ENCODE peak calls at places on chromosome 9, in five cellular contexts. O is glutamatergic neuron, I is progenitor cell of endocrine pancreas, T is nephron progenitor cell, C is GM12864. A is an unnamed sample.

GRCh38 chr9:109232449-109232848 is 65.4 kb upstream of the FRRS1L start:
- DNase-seq in O (no peak), I (no peak), T (no peak), C (no peak), A (no peak)

GRCh38 chr9:111627260-111627963 is 3.7 kb upstream of the DNAJC25 start:
- DNase-seq in I (no peak), C (no peak), O (no peak), T (no peak), A (no peak)

GRCh38 chr9:84271004-84271886 is 69.3 kb downstream of the SLC28A3 start:
- DNase-seq in C (peak), T (peak), O (peak), I (no peak), A (peak)

GRCh38 chr9:22108581-22109370 is 99.7 kb upstream of the CDKN2B start:
- DNase-seq in O (no peak), C (no peak), T (no peak), I (no peak), A (no peak)

GRCh38 chr9:74521009-74521408 is 23.9 kb downstream of the RORB start:
- DNase-seq in C (no peak), T (no peak), O (no peak), I (no peak), A (no peak)

GRCh38 chr9:312596-313320 is 98.1 kb downstream of the DOCK8 start:
- DNase-seq in I (no peak), C (no peak), O (no peak), T (no peak), A (no peak)

GRCh38 chr9:9122230-9122875 is 1322.8 kb upstream of the DMAC1 start:
- DNase-seq in T (no peak), O (no peak), C (no peak), I (no peak), A (no peak)

GRCh38 chr9:35333551-35333950 is 156.4 kb upstream of the RUSC2 start:
- DNase-seq in C (no peak), I (no peak), O (no peak), T (no peak), A (no peak)

GRCh38 chr9:116062206-116062550 is 91.4 kb upstream of the PAPPA start:
- DNase-seq in O (no peak), T (no peak), I (no peak), C (no peak), A (no peak)

GRCh38 chr9:83554278-83554677 is 16.1 kb upstream of the FRMD3 start:
- DNase-seq in C (no peak), T (no peak), I (no peak), O (no peak), A (no peak)

GRCh38 chr9:131020388-131020787 is 11.4 kb downstream of the LAMC3 start:
- DNase-seq in I (no peak), T (no peak), O (no peak), C (no peak), A (no peak)

GRCh38 chr9:106693546-106693945 is 169.4 kb upstream of the ZNF462 start:
- DNase-seq in I (no peak), T (no peak), O (no peak), C (no peak), A (no peak)

GRCh38 chr9:35519697-35520403 is 29.9 kb downstream of the RUSC2 start:
- DNase-seq in I (no peak), O (no peak), T (no peak), C (no peak), A (no peak)

GRCh38 chr9:77897292-77897691 is 134.3 kb downstream of the GNAQ start:
- DNase-seq in O (no peak), T (no peak), I (no peak), C (no peak), A (no peak)

GRCh38 chr9:107158321-107158720 is 124.8 kb upstream of the RAD23B start:
- DNase-seq in I (no peak), T (peak), O (peak), C (no peak), A (peak)

GRCh38 chr9:77647659-77648457 is at the start of gene GNA14:
- DNase-seq in T (no peak), O (peak), C (no peak), I (no peak), A (no peak)

GRCh38 chr9:117927354-117927753 is 223.2 kb downstream of the TLR4 start:
- DNase-seq in O (no peak), T (no peak), C (no peak), I (no peak), A (no peak)
- TF ChIP-seq CTCF in O (no peak), T (no peak), C (peak), I (peak), A (peak)

DNA sequence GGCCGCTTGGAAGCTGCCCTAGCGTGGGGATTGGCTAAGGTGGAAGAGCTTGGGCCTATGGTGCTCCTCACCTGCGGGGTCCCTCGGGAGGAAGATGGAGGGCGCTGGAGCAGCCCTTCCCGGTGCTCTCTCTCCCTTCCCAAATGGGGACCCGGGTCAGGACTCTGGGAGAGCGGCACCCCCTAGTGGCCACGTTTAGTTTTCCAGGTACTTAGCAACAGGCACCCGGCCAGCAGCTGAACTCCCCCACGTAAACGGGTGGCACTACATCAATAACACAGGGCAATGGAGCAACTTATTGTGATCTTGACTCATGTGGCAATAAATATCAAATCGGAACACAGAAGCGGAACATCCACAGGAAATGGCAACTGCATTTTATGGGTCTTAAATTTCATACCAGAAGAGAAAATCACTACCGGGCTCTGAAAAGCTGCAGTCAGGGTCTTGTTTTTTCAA is 316.6 kb downstream of the AGTPBP1 start:
- DNase-seq in T (peak), O (peak), I (peak), C (peak), A (peak)
- TF ChIP-seq CTCF in T (peak), O (peak), I (peak), C (peak), A (peak)

GRCh38 chr9:127611796-127612790 is at the start of gene STXBP1:
- DNase-seq in O (peak), T (peak), I (peak), C (peak), A (peak)
- TF ChIP-seq CTCF in O (no peak), T (no peak), I (peak), C (no peak), A (no peak)

GRCh38 chr9:72872718-72873117 is 80.1 kb downstream of the ALDH1A1 start:
- DNase-seq in C (no peak), O (no peak), T (no peak), I (no peak), A (no peak)

GRCh38 chr9:72875221-72875620 is 77.6 kb downstream of the ALDH1A1 start:
- DNase-seq in T (no peak), I (no peak), C (no peak), O (no peak), A (no peak)

GRCh38 chr9:72873456-72873855 is 79.4 kb downstream of the ALDH1A1 start:
- DNase-seq in O (no peak), T (no peak), I (no peak), C (no peak), A (no peak)

GRCh38 chr9:72874344-72874743 is 78.5 kb downstream of the ALDH1A1 start:
- DNase-seq in I (no peak), O (no peak), T (no peak), C (no peak), A (no peak)

DNA sequence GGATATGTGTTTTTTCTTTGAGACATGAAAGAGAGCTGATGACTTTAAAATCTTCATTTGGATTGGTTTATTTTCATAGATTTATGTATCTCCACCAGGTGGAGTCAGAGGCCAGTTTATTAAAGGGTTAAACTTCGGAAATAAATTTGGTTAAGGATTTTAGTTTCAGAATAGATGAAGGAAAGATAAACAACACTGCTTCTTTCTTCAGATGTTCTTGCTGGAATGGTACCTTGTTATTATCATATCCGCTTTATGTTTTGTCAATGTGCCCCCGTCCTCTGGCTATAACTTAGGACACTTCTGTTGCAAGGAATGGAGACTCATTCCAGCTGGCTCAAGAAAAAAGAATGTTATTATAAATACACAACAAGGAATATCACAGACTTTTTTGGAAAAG is 81.2 kb downstream of the ALDH1A1 start:
- DNase-seq in O (no peak), T (no peak), C (no peak), I (no peak), A (no peak)
- TF ChIP-seq CTCF in O (peak), T (no peak), C (no peak), I (peak), A (peak)

GRCh38 chr9:123107639-123108285 is 74.3 kb downstream of the GPR21 start:
- DNase-seq in C (no peak), T (no peak), I (no peak), O (no peak), A (no peak)
- TF ChIP-seq CTCF in C (no peak), T (no peak), I (peak), O (no peak), A (no peak)